ENCODE peak calls at places on chromosomes 7 and 10, in four cellular contexts. B, L, R and M are unnamed samples.
A peak's percentile ranks its signal among the peaks of the same experiment; 100 is the strongest.

GRCh38 chr7:84674236-84674913 is 479.8 kb upstream of the SEMA3A start:
- DNase-seq in R (no peak), B (no peak), L (peak; percentile 26), M (no peak)

GRCh38 chr10:66591865-66592264 is 334.0 kb upstream of the LRRTM3 start:
- DNase-seq in L (no peak), R (no peak), B (no peak), M (no peak)

GRCh38 chr7:14016950-14017349 is 27.5 kb upstream of the ETV1 start:
- DNase-seq in L (no peak), R (no peak), B (no peak), M (no peak)

GRCh38 chr7:134996097-134996550 is 9.8 kb downstream of the AGBL3 start:
- DNase-seq in R (no peak), B (no peak), L (no peak), M (no peak)

GRCh38 chr10:113425596-113425995 is 127.3 kb upstream of the HABP2 start:
- DNase-seq in L (peak; percentile 64), R (no peak), B (no peak), M (no peak)

GRCh38 chr10:126268104-126268900 is 120.0 kb downstream of the ADAM12 start:
- DNase-seq in R (no peak), L (no peak), B (no peak), M (no peak)

GRCh38 chr7:149870274-149870673 is 3.5 kb upstream of the ATP6V0E2 start:
- DNase-seq in L (no peak), B (no peak), R (no peak), M (no peak)

GRCh38 chr7:80379034-80379433 is 132.8 kb downstream of the GNAT3 start:
- DNase-seq in B (no peak), R (no peak), L (no peak), M (no peak)

GRCh38 chr7:134954197-134955082 is 31.9 kb upstream of the AGBL3 start:
- DNase-seq in L (no peak), B (no peak), R (peak; percentile 8), M (peak; percentile 58)

GRCh38 chr7:22305706-22306105 is 51.2 kb downstream of the RAPGEF5 start:
- DNase-seq in B (no peak), L (no peak), R (no peak), M (no peak)

GRCh38 chr7:30800785-30801252 is 29.6 kb downstream of the MINDY4 start:
- DNase-seq in B (peak; percentile 66), R (no peak), L (peak; percentile 45), M (peak; percentile 22)

GRCh38 chr10:132064082-132064755 is 1.5 kb upstream of the JAKMIP3 start:
- DNase-seq in R (no peak), L (no peak), B (peak; percentile 60), M (no peak)

GRCh38 chr7:113405296-113406056 is 287.1 kb upstream of the SMIM30 start:
- DNase-seq in L (no peak), R (no peak), B (no peak), M (no peak)

GRCh38 chr10:77899080-77899477 is 27.5 kb downstream of the DLG5 start:
- DNase-seq in B (no peak), R (no peak), L (no peak), M (no peak)

GRCh38 chr10:26448706-26449435 is 10.7 kb downstream of the APBB1IP start:
- DNase-seq in R (no peak), B (no peak), L (no peak), M (no peak)

GRCh38 chr10:44390585-44391072 is 5.7 kb upstream of the CXCL12 start:
- DNase-seq in R (no peak), L (no peak), B (no peak), M (no peak)

GRCh38 chr10:11901454-11902431 is 78.6 kb downstream of the PROSER2 start:
- DNase-seq in L (no peak), B (no peak), R (no peak), M (no peak)